ENCODE peak calls at places on chromosomes 5 and 9, in five cellular contexts. One of them, this sample, is unnamed.

GRCh38 chr9:21096172-21096900 is 18.6 kb upstream of the IFNB1 start:
- DNase-seq in iPS DF 6.9: no peak
- DNase-seq in activated CD4-positive, alpha-beta T cell treated with anti-CD3 and anti-CD28 coated beads, Interleukin-2, amount 10 ng/mL, durations not matched to agents 7 days and 5 days: peak; percentile 59
- DNase-seq in activated naive CD8-positive, alpha-beta T cell treated with anti-CD3 and anti-CD28 coated beads, Interleukin-2, amount 50 U/mL, for 24 hours: peak; percentile 28
- DNase-seq in pancreas: no peak
- DNase-seq in this sample: no peak

GRCh38 chr9:134987376-134987775 is 69.7 kb upstream of the FCN1 start:
- DNase-seq in activated naive CD8-positive, alpha-beta T cell treated with anti-CD3 and anti-CD28 coated beads, Interleukin-2, amount 50 U/mL, for 24 hours: no peak
- DNase-seq in iPS DF 6.9: no peak
- DNase-seq in activated CD4-positive, alpha-beta T cell treated with anti-CD3 and anti-CD28 coated beads, Interleukin-2, amount 10 ng/mL, durations not matched to agents 7 days and 5 days: no peak
- DNase-seq in pancreas: no peak
- DNase-seq in this sample: no peak

GRCh38 chr9:32783168-32783891 is at the start of gene TMEM215:
- DNase-seq in activated naive CD8-positive, alpha-beta T cell treated with anti-CD3 and anti-CD28 coated beads, Interleukin-2, amount 50 U/mL, for 24 hours: no peak
- DNase-seq in iPS DF 6.9: no peak
- DNase-seq in activated CD4-positive, alpha-beta T cell treated with anti-CD3 and anti-CD28 coated beads, Interleukin-2, amount 10 ng/mL, durations not matched to agents 7 days and 5 days: no peak
- DNase-seq in pancreas: peak; percentile 11
- DNase-seq in this sample: peak; percentile 85

GRCh38 chr9:4780651-4781050 is 12.1 kb upstream of the RCL1 start:
- DNase-seq in activated naive CD8-positive, alpha-beta T cell treated with anti-CD3 and anti-CD28 coated beads, Interleukin-2, amount 50 U/mL, for 24 hours: no peak
- DNase-seq in pancreas: no peak
- DNase-seq in activated CD4-positive, alpha-beta T cell treated with anti-CD3 and anti-CD28 coated beads, Interleukin-2, amount 10 ng/mL, durations not matched to agents 7 days and 5 days: no peak
- DNase-seq in iPS DF 6.9: no peak
- DNase-seq in this sample: no peak

GRCh38 chr5:179297486-179298180 is 47.6 kb downstream of the ADAMTS2 start:
- DNase-seq in activated CD4-positive, alpha-beta T cell treated with anti-CD3 and anti-CD28 coated beads, Interleukin-2, amount 10 ng/mL, durations not matched to agents 7 days and 5 days: no peak
- DNase-seq in iPS DF 6.9: no peak
- DNase-seq in pancreas: no peak
- DNase-seq in activated naive CD8-positive, alpha-beta T cell treated with anti-CD3 and anti-CD28 coated beads, Interleukin-2, amount 50 U/mL, for 24 hours: no peak
- DNase-seq in this sample: no peak

GRCh38 chr5:1936413-1936812 is 53.7 kb upstream of the IRX4 start:
- DNase-seq in iPS DF 6.9: no peak
- DNase-seq in activated naive CD8-positive, alpha-beta T cell treated with anti-CD3 and anti-CD28 coated beads, Interleukin-2, amount 50 U/mL, for 24 hours: no peak
- DNase-seq in activated CD4-positive, alpha-beta T cell treated with anti-CD3 and anti-CD28 coated beads, Interleukin-2, amount 10 ng/mL, durations not matched to agents 7 days and 5 days: no peak
- DNase-seq in pancreas: no peak
- DNase-seq in this sample: no peak

GRCh38 chr5:40798012-40798855 is at the start of gene PRKAA1:
- DNase-seq in activated CD4-positive, alpha-beta T cell treated with anti-CD3 and anti-CD28 coated beads, Interleukin-2, amount 10 ng/mL, durations not matched to agents 7 days and 5 days: peak; percentile 88
- DNase-seq in iPS DF 6.9: peak; percentile 63
- DNase-seq in pancreas: peak; percentile 89
- DNase-seq in activated naive CD8-positive, alpha-beta T cell treated with anti-CD3 and anti-CD28 coated beads, Interleukin-2, amount 50 U/mL, for 24 hours: peak; percentile 88
- DNase-seq in this sample: peak; percentile 95

GRCh38 chr9:35906923-35907699 is 1.1 kb downstream of the HRCT1 start:
- DNase-seq in activated naive CD8-positive, alpha-beta T cell treated with anti-CD3 and anti-CD28 coated beads, Interleukin-2, amount 50 U/mL, for 24 hours: no peak
- DNase-seq in pancreas: no peak
- DNase-seq in iPS DF 6.9: no peak
- DNase-seq in activated CD4-positive, alpha-beta T cell treated with anti-CD3 and anti-CD28 coated beads, Interleukin-2, amount 10 ng/mL, durations not matched to agents 7 days and 5 days: no peak
- DNase-seq in this sample: no peak

GRCh38 chr9:119052339-119053030 is 316.8 kb downstream of the BRINP1 start:
- DNase-seq in pancreas: no peak
- DNase-seq in activated naive CD8-positive, alpha-beta T cell treated with anti-CD3 and anti-CD28 coated beads, Interleukin-2, amount 50 U/mL, for 24 hours: no peak
- DNase-seq in activated CD4-positive, alpha-beta T cell treated with anti-CD3 and anti-CD28 coated beads, Interleukin-2, amount 10 ng/mL, durations not matched to agents 7 days and 5 days: no peak
- DNase-seq in iPS DF 6.9: no peak
- DNase-seq in this sample: no peak

GRCh38 chr9:109107402-109108240 is 12.1 kb downstream of the TMEM245 start:
- DNase-seq in activated CD4-positive, alpha-beta T cell treated with anti-CD3 and anti-CD28 coated beads, Interleukin-2, amount 10 ng/mL, durations not matched to agents 7 days and 5 days: no peak
- DNase-seq in activated naive CD8-positive, alpha-beta T cell treated with anti-CD3 and anti-CD28 coated beads, Interleukin-2, amount 50 U/mL, for 24 hours: no peak
- DNase-seq in pancreas: no peak
- DNase-seq in iPS DF 6.9: no peak
- DNase-seq in this sample: no peak

GRCh38 chr5:66807743-66808142 is 211.6 kb downstream of the MAST4 start:
- DNase-seq in iPS DF 6.9: no peak
- DNase-seq in activated CD4-positive, alpha-beta T cell treated with anti-CD3 and anti-CD28 coated beads, Interleukin-2, amount 10 ng/mL, durations not matched to agents 7 days and 5 days: no peak
- DNase-seq in pancreas: no peak
- DNase-seq in activated naive CD8-positive, alpha-beta T cell treated with anti-CD3 and anti-CD28 coated beads, Interleukin-2, amount 50 U/mL, for 24 hours: no peak
- DNase-seq in this sample: no peak

GRCh38 chr5:170307575-170308465 is 10.2 kb upstream of the LCP2 start:
- DNase-seq in activated naive CD8-positive, alpha-beta T cell treated with anti-CD3 and anti-CD28 coated beads, Interleukin-2, amount 50 U/mL, for 24 hours: no peak
- DNase-seq in activated CD4-positive, alpha-beta T cell treated with anti-CD3 and anti-CD28 coated beads, Interleukin-2, amount 10 ng/mL, durations not matched to agents 7 days and 5 days: no peak
- DNase-seq in pancreas: no peak
- DNase-seq in iPS DF 6.9: no peak
- DNase-seq in this sample: no peak

GRCh38 chr9:123291736-123292135 is 23.4 kb upstream of the STRBP start:
- DNase-seq in iPS DF 6.9: no peak
- DNase-seq in activated CD4-positive, alpha-beta T cell treated with anti-CD3 and anti-CD28 coated beads, Interleukin-2, amount 10 ng/mL, durations not matched to agents 7 days and 5 days: peak; percentile 22
- DNase-seq in pancreas: no peak
- DNase-seq in activated naive CD8-positive, alpha-beta T cell treated with anti-CD3 and anti-CD28 coated beads, Interleukin-2, amount 50 U/mL, for 24 hours: no peak
- DNase-seq in this sample: no peak

GRCh38 chr5:168765220-168766037 is 186.3 kb upstream of the PANK3 start:
- DNase-seq in iPS DF 6.9: no peak
- DNase-seq in pancreas: no peak
- DNase-seq in activated CD4-positive, alpha-beta T cell treated with anti-CD3 and anti-CD28 coated beads, Interleukin-2, amount 10 ng/mL, durations not matched to agents 7 days and 5 days: no peak
- DNase-seq in activated naive CD8-positive, alpha-beta T cell treated with anti-CD3 and anti-CD28 coated beads, Interleukin-2, amount 50 U/mL, for 24 hours: no peak
- DNase-seq in this sample: no peak

GRCh38 chr9:86241216-86241615 is 18.2 kb downstream of the C9orf153 start:
- DNase-seq in pancreas: no peak
- DNase-seq in iPS DF 6.9: no peak
- DNase-seq in activated CD4-positive, alpha-beta T cell treated with anti-CD3 and anti-CD28 coated beads, Interleukin-2, amount 10 ng/mL, durations not matched to agents 7 days and 5 days: no peak
- DNase-seq in activated naive CD8-positive, alpha-beta T cell treated with anti-CD3 and anti-CD28 coated beads, Interleukin-2, amount 50 U/mL, for 24 hours: no peak
- DNase-seq in this sample: no peak

GRCh38 chr5:172283862-172284274 is 304 bp upstream of the UBTD2 start:
- DNase-seq in activated naive CD8-positive, alpha-beta T cell treated with anti-CD3 and anti-CD28 coated beads, Interleukin-2, amount 50 U/mL, for 24 hours: peak; percentile 82
- DNase-seq in iPS DF 6.9: no peak
- DNase-seq in activated CD4-positive, alpha-beta T cell treated with anti-CD3 and anti-CD28 coated beads, Interleukin-2, amount 10 ng/mL, durations not matched to agents 7 days and 5 days: peak; percentile 77
- DNase-seq in pancreas: peak; percentile 88
- DNase-seq in this sample: no peak

GRCh38 chr9:15606667-15607472 is 54.0 kb downstream of the CCDC171 start:
- DNase-seq in activated CD4-positive, alpha-beta T cell treated with anti-CD3 and anti-CD28 coated beads, Interleukin-2, amount 10 ng/mL, durations not matched to agents 7 days and 5 days: peak; percentile 50
- DNase-seq in iPS DF 6.9: no peak
- DNase-seq in activated naive CD8-positive, alpha-beta T cell treated with anti-CD3 and anti-CD28 coated beads, Interleukin-2, amount 50 U/mL, for 24 hours: no peak
- DNase-seq in pancreas: no peak
- DNase-seq in this sample: no peak

GRCh38 chr9:129554649-129555048 is 66.3 kb downstream of the C9orf50 start:
- DNase-seq in activated naive CD8-positive, alpha-beta T cell treated with anti-CD3 and anti-CD28 coated beads, Interleukin-2, amount 50 U/mL, for 24 hours: no peak
- DNase-seq in iPS DF 6.9: no peak
- DNase-seq in activated CD4-positive, alpha-beta T cell treated with anti-CD3 and anti-CD28 coated beads, Interleukin-2, amount 10 ng/mL, durations not matched to agents 7 days and 5 days: no peak
- DNase-seq in pancreas: no peak
- DNase-seq in this sample: no peak

GRCh38 chr9:72586388-72587160 is 65.2 kb downstream of the TMC1 start:
- DNase-seq in activated CD4-positive, alpha-beta T cell treated with anti-CD3 and anti-CD28 coated beads, Interleukin-2, amount 10 ng/mL, durations not matched to agents 7 days and 5 days: peak; percentile 10
- DNase-seq in iPS DF 6.9: no peak
- DNase-seq in activated naive CD8-positive, alpha-beta T cell treated with anti-CD3 and anti-CD28 coated beads, Interleukin-2, amount 50 U/mL, for 24 hours: peak; percentile 9
- DNase-seq in pancreas: no peak
- DNase-seq in this sample: no peak

GRCh38 chr5:34703767-34704324 is 47.7 kb downstream of the RAI14 start:
- DNase-seq in activated CD4-positive, alpha-beta T cell treated with anti-CD3 and anti-CD28 coated beads, Interleukin-2, amount 10 ng/mL, durations not matched to agents 7 days and 5 days: no peak
- DNase-seq in activated naive CD8-positive, alpha-beta T cell treated with anti-CD3 and anti-CD28 coated beads, Interleukin-2, amount 50 U/mL, for 24 hours: no peak
- DNase-seq in pancreas: no peak
- DNase-seq in iPS DF 6.9: no peak
- DNase-seq in this sample: no peak

GRCh38 chr9:87601175-87601574 is 103.5 kb downstream of the DAPK1 start:
- DNase-seq in activated naive CD8-positive, alpha-beta T cell treated with anti-CD3 and anti-CD28 coated beads, Interleukin-2, amount 50 U/mL, for 24 hours: no peak
- DNase-seq in activated CD4-positive, alpha-beta T cell treated with anti-CD3 and anti-CD28 coated beads, Interleukin-2, amount 10 ng/mL, durations not matched to agents 7 days and 5 days: no peak
- DNase-seq in iPS DF 6.9: no peak
- DNase-seq in pancreas: no peak
- DNase-seq in this sample: no peak

GRCh38 chr9:107280543-107280942 is 2.5 kb upstream of the RAD23B start:
- DNase-seq in activated CD4-positive, alpha-beta T cell treated with anti-CD3 and anti-CD28 coated beads, Interleukin-2, amount 10 ng/mL, durations not matched to agents 7 days and 5 days: no peak
- DNase-seq in pancreas: no peak
- DNase-seq in activated naive CD8-positive, alpha-beta T cell treated with anti-CD3 and anti-CD28 coated beads, Interleukin-2, amount 50 U/mL, for 24 hours: no peak
- DNase-seq in iPS DF 6.9: no peak
- DNase-seq in this sample: no peak

GRCh38 chr9:97501972-97502221 is 431 bp downstream of the TMOD1 start:
- DNase-seq in activated CD4-positive, alpha-beta T cell treated with anti-CD3 and anti-CD28 coated beads, Interleukin-2, amount 10 ng/mL, durations not matched to agents 7 days and 5 days: no peak
- DNase-seq in pancreas: peak; percentile 53
- DNase-seq in iPS DF 6.9: no peak
- DNase-seq in activated naive CD8-positive, alpha-beta T cell treated with anti-CD3 and anti-CD28 coated beads, Interleukin-2, amount 50 U/mL, for 24 hours: no peak
- DNase-seq in this sample: no peak

GRCh38 chr5:73678322-73678740 is 52.3 kb downstream of the ARHGEF28 start:
- DNase-seq in activated CD4-positive, alpha-beta T cell treated with anti-CD3 and anti-CD28 coated beads, Interleukin-2, amount 10 ng/mL, durations not matched to agents 7 days and 5 days: no peak
- DNase-seq in activated naive CD8-positive, alpha-beta T cell treated with anti-CD3 and anti-CD28 coated beads, Interleukin-2, amount 50 U/mL, for 24 hours: no peak
- DNase-seq in iPS DF 6.9: no peak
- DNase-seq in pancreas: peak; percentile 61
- DNase-seq in this sample: no peak

GRCh38 chr5:76608833-76609232 is 14.4 kb downstream of the F2RL2 start:
- DNase-seq in pancreas: no peak
- DNase-seq in iPS DF 6.9: no peak
- DNase-seq in activated CD4-positive, alpha-beta T cell treated with anti-CD3 and anti-CD28 coated beads, Interleukin-2, amount 10 ng/mL, durations not matched to agents 7 days and 5 days: peak; percentile 10
- DNase-seq in activated naive CD8-positive, alpha-beta T cell treated with anti-CD3 and anti-CD28 coated beads, Interleukin-2, amount 50 U/mL, for 24 hours: no peak
- DNase-seq in this sample: no peak

GRCh38 chr9:93827545-93828330 is 127.4 kb downstream of the BARX1 start:
- DNase-seq in pancreas: peak; percentile 71
- DNase-seq in activated CD4-positive, alpha-beta T cell treated with anti-CD3 and anti-CD28 coated beads, Interleukin-2, amount 10 ng/mL, durations not matched to agents 7 days and 5 days: peak; percentile 18
- DNase-seq in activated naive CD8-positive, alpha-beta T cell treated with anti-CD3 and anti-CD28 coated beads, Interleukin-2, amount 50 U/mL, for 24 hours: peak; percentile 49
- DNase-seq in iPS DF 6.9: no peak
- DNase-seq in this sample: no peak

GRCh38 chr9:95874303-95874988 is 1.0 kb upstream of the ERCC6L2 start:
- DNase-seq in activated naive CD8-positive, alpha-beta T cell treated with anti-CD3 and anti-CD28 coated beads, Interleukin-2, amount 50 U/mL, for 24 hours: no peak
- DNase-seq in pancreas: no peak
- DNase-seq in iPS DF 6.9: no peak
- DNase-seq in activated CD4-positive, alpha-beta T cell treated with anti-CD3 and anti-CD28 coated beads, Interleukin-2, amount 10 ng/mL, durations not matched to agents 7 days and 5 days: no peak
- DNase-seq in this sample: no peak

GRCh38 chr9:77402286-77402685 is 225.0 kb downstream of the VPS13A start:
- DNase-seq in pancreas: no peak
- DNase-seq in activated CD4-positive, alpha-beta T cell treated with anti-CD3 and anti-CD28 coated beads, Interleukin-2, amount 10 ng/mL, durations not matched to agents 7 days and 5 days: no peak
- DNase-seq in iPS DF 6.9: no peak
- DNase-seq in activated naive CD8-positive, alpha-beta T cell treated with anti-CD3 and anti-CD28 coated beads, Interleukin-2, amount 50 U/mL, for 24 hours: no peak
- DNase-seq in this sample: no peak

GRCh38 chr5:76303917-76304316 is 99.2 kb upstream of the IQGAP2 start:
- DNase-seq in activated naive CD8-positive, alpha-beta T cell treated with anti-CD3 and anti-CD28 coated beads, Interleukin-2, amount 50 U/mL, for 24 hours: peak; percentile 33
- DNase-seq in iPS DF 6.9: no peak
- DNase-seq in pancreas: no peak
- DNase-seq in activated CD4-positive, alpha-beta T cell treated with anti-CD3 and anti-CD28 coated beads, Interleukin-2, amount 10 ng/mL, durations not matched to agents 7 days and 5 days: peak; percentile 24
- DNase-seq in this sample: no peak

GRCh38 chr5:91332267-91333044 is 50.7 kb downstream of the ARRDC3 start:
- DNase-seq in iPS DF 6.9: no peak
- DNase-seq in activated naive CD8-positive, alpha-beta T cell treated with anti-CD3 and anti-CD28 coated beads, Interleukin-2, amount 50 U/mL, for 24 hours: no peak
- DNase-seq in pancreas: no peak
- DNase-seq in activated CD4-positive, alpha-beta T cell treated with anti-CD3 and anti-CD28 coated beads, Interleukin-2, amount 10 ng/mL, durations not matched to agents 7 days and 5 days: no peak
- DNase-seq in this sample: no peak

GRCh38 chr9:33186457-33187168 is 19.5 kb upstream of the B4GALT1 start:
- DNase-seq in activated naive CD8-positive, alpha-beta T cell treated with anti-CD3 and anti-CD28 coated beads, Interleukin-2, amount 50 U/mL, for 24 hours: no peak
- DNase-seq in activated CD4-positive, alpha-beta T cell treated with anti-CD3 and anti-CD28 coated beads, Interleukin-2, amount 10 ng/mL, durations not matched to agents 7 days and 5 days: no peak
- DNase-seq in pancreas: no peak
- DNase-seq in iPS DF 6.9: no peak
- DNase-seq in this sample: no peak

GRCh38 chr5:2017540-2018389 is 135.0 kb upstream of the IRX4 start:
- DNase-seq in activated CD4-positive, alpha-beta T cell treated with anti-CD3 and anti-CD28 coated beads, Interleukin-2, amount 10 ng/mL, durations not matched to agents 7 days and 5 days: peak; percentile 43
- DNase-seq in activated naive CD8-positive, alpha-beta T cell treated with anti-CD3 and anti-CD28 coated beads, Interleukin-2, amount 50 U/mL, for 24 hours: peak; percentile 37
- DNase-seq in iPS DF 6.9: no peak
- DNase-seq in pancreas: no peak
- DNase-seq in this sample: peak; percentile 21